ENCODE peak calls at places on chromosomes 3 and 15, in four cellular contexts. U, Z, J and Q are unnamed samples. For H3K4me1, the result is how much of the 10 kb centered on the place peaks cover.

GRCh38 chr15:51848811-51849210 is 19.4 kb downstream of the TMOD3 start:
- DNase-seq in U (no peak), Z (no peak), J (no peak), Q (no peak)

GRCh38 chr3:42165211-42165610 is 74.1 kb downstream of the TRAK1 start:
- DNase-seq in U (no peak), Z (no peak), J (no peak), Q (no peak)

GRCh38 chr3:13174011-13174802 is 101.0 kb upstream of the IQSEC1 start:
- DNase-seq in U (no peak), Z (peak), J (no peak), Q (no peak)

GRCh38 chr3:141056716-141057115 is 5.6 kb downstream of the SPSB4 start:
- DNase-seq in U (no peak), Z (no peak), J (no peak), Q (no peak)

GRCh38 chr3:142947799-142948575 is 15.5 kb downstream of the PAQR9 start:
- DNase-seq in U (no peak), Z (no peak), J (no peak), Q (no peak)

GRCh38 chr3:154316974-154317767 is 7.1 kb downstream of the DHX36 start:
- DNase-seq in U (no peak), Z (no peak), J (no peak), Q (no peak)

GRCh38 chr3:76470285-76470684 is 569.6 kb upstream of the ROBO2 start:
- DNase-seq in U (no peak), Z (no peak), J (no peak), Q (no peak)

GRCh38 chr3:12719541-12719940 is 39.5 kb downstream of the TMEM40 start:
- DNase-seq in U (no peak), Z (no peak), J (no peak), Q (no peak)

GRCh38 chr3:89107461-89108035 is at the start of gene EPHA3:
- DNase-seq in U (peak), Z (peak), J (peak), Q (peak)

GRCh38 chr3:31968927-31969418 is 12.1 kb downstream of the OSBPL10 start:
- DNase-seq in U (no peak), Z (no peak), J (no peak), Q (peak)

GRCh38 chr15:89463113-89463512 is 33.3 kb downstream of the RHCG start:
- DNase-seq in U (no peak), Z (peak), J (no peak), Q (no peak)

GRCh38 chr3:137930976-137931375 is 79.0 kb upstream of the CLDN18 start:
- DNase-seq in U (no peak), Z (no peak), J (no peak), Q (no peak)

GRCh38 chr3:183427206-183428139 is 946 bp downstream of the MCF2L2 start:
- DNase-seq in U (no peak), Z (no peak), J (peak), Q (no peak)

GRCh38 chr3:133610031-133610430 is 36.5 kb downstream of the CDV3 start:
- DNase-seq in U (no peak), Z (no peak), J (no peak), Q (no peak)

GRCh38 chr3:14467723-14468620 is 65.6 kb downstream of the SLC6A6 start:
- DNase-seq in U (peak), Z (no peak), J (peak), Q (peak)

GRCh38 chr15:99536422-99537033 is 29.3 kb upstream of the MEF2A start:
- DNase-seq in U (no peak), Z (peak), J (no peak), Q (no peak)

GRCh38 chr15:63997715-63998442 is 48.4 kb downstream of the DAPK2 start:
- DNase-seq in U (no peak), Z (no peak), J (no peak), Q (no peak)

GRCh38 chr3:73409405-73409804 is 215.3 kb downstream of the PDZRN3 start:
- DNase-seq in U (no peak), Z (no peak), J (no peak), Q (no peak)

GRCh38 chr3:196962930-196963259 is 5.7 kb downstream of the PIGZ start:
- DNase-seq in U (no peak), Z (no peak), J (no peak), Q (no peak)

GRCh38 chr3:111303760-111304159 is 232.1 kb downstream of the NECTIN3 start:
- DNase-seq in U (no peak), Z (no peak), J (no peak), Q (no peak)

GRCh38 chr15:39411102-39411989 is 169.5 kb upstream of the THBS1 start:
- DNase-seq in U (no peak), Z (no peak), J (no peak), Q (no peak)

GRCh38 chr3:150302246-150302645 is 105.9 kb upstream of the TSC22D2 start:
- DNase-seq in U (no peak), Z (no peak), J (no peak), Q (no peak)
- H3K27ac ChIP-seq in U (no peak), Z (no peak), J (no peak), Q (no peak)

GRCh38 chr3:100023595-100023994 is 90.7 kb downstream of the FILIP1L start:
- DNase-seq in U (no peak), Z (no peak), J (no peak), Q (no peak)
- H3K4me1 ChIP-seq in U (under half), Z (under half), J (under half), Q (under half)

GRCh38 chr15:84788500-84788899 is 28.7 kb upstream of the ALPK3 start:
- DNase-seq in U (no peak), Z (no peak), J (no peak), Q (no peak)

GRCh38 chr15:84783493-84784251 is 33.5 kb upstream of the ALPK3 start:
- DNase-seq in U (no peak), Z (no peak), J (peak), Q (no peak)

GRCh38 chr15:84782346-84782745 is 34.0 kb downstream of the ZNF592 start:
- DNase-seq in U (no peak), Z (no peak), J (no peak), Q (no peak)

GRCh38 chr15:84784262-84784661 is 32.9 kb upstream of the ALPK3 start:
- DNase-seq in U (no peak), Z (no peak), J (no peak), Q (no peak)

DNA sequence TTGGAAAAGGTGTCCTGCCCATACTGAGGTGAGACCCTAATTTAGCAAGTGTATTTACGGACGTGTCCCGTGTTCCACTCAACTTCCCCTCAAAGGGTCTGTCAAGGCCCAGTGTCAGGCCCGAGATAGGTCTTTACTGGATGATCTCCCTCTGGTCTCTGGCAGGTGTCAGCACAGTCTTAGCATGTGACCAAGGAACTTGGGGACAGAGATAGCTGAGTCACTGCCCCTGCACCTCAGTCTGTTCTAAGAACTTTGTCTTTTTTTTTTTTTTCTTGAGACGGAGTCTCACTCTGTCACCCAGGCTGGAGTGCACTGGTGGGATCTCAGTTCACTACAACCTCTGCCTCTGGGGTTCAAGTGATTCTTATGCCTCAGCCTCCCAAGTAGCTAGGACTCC is 32.1 kb upstream of the ALPK3 start:
- DNase-seq in U (no peak), Z (no peak), J (no peak), Q (no peak)
- H3K27ac ChIP-seq in U (no peak), Z (no peak), J (no peak), Q (no peak)

GRCh38 chr3:171416061-171416460 is 44.1 kb downstream of the TNIK start:
- DNase-seq in U (no peak), Z (no peak), J (no peak), Q (no peak)
- H3K4me1 ChIP-seq in U (under half), Z (under half), J (under half), Q (under half)

GRCh38 chr3:188053710-188054379 is 100.1 kb upstream of the LPP start:
- DNase-seq in U (no peak), Z (no peak), J (no peak), Q (no peak)

GRCh38 chr3:188051801-188052228 is 102.1 kb upstream of the LPP start:
- DNase-seq in U (peak), Z (peak), J (peak), Q (peak)

GRCh38 chr3:188049890-188050530 is 103.9 kb upstream of the LPP start:
- DNase-seq in U (no peak), Z (no peak), J (no peak), Q (no peak)

GRCh38 chr3:188052966-188053340 is 101.0 kb upstream of the LPP start:
- DNase-seq in U (no peak), Z (no peak), J (no peak), Q (no peak)

DNA sequence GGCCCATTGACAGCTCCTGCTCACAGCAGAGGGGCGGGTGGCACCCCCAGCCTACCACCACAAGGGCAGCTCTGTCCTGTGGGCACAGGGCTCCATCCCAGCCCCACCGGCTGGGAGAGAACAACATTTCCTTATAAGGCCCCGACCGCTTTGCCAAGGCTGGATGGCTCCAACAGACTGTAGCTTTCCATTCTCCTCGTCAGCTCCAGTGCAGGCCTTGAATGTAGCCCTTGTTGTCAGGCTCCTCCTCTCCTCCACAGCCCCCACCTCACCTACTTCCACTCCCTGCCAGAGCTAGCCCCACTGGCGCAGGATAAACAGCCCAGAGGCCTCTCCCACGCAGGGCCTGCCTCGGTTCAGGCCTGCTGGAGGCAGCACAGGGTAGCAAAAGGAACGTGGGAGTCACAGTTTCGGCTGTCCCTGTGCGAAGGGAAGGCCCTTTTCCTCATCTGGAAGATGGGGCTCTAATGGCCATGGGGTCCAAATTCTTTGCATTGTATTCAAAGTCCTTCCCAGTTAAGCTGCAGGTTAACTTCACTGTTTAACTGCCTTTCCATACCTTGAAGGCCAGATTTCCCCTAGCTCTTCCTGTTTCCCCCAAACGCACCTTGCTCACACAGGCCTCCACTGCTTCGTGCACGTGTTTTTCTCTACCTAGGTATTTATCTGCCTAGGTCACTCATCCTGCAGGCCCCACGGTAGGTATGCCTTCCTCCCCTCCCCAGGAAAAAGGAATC is 101.6 kb upstream of the LPP start:
- DNase-seq in U (peak), Z (peak), J (peak), Q (peak)
- H3K27ac ChIP-seq in U (peak), Z (peak), J (peak), Q (peak)

DNA sequence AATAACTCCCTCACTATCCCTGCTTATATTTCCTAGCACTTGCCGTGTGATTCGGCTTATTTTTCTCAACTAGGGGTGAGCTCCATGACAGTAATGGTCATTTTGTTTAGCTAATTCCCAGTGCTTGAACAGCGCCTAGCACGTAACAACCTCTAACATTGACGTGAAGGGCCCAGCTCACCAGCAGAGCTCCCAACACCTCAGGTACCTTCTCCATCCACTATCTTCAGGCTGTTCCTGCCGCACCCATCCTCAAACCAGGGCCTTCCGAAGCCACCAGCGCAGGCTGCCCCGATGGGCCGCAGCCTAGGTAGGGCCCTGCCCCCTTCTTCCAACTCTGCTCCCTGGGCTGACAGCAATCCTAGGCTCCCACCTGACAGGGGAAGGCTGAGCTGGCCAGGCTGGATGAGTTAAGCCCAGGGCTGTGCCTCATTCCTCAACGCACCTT is 751 bp upstream of the RPS17 start:
- DNase-seq in U (peak), Z (peak), J (peak), Q (peak)
- H3K4me1 ChIP-seq in U (under half), Z (under half), J (under half), Q (under half)

GRCh38 chr15:62453356-62453755 is 288.3 kb upstream of the C2CD4B start:
- DNase-seq in U (no peak), Z (no peak), J (no peak), Q (no peak)

GRCh38 chr15:62455441-62455921 is 290.4 kb upstream of the C2CD4B start:
- DNase-seq in U (no peak), Z (no peak), J (no peak), Q (no peak)

GRCh38 chr15:62456011-62456920 is 291.2 kb upstream of the C2CD4B start:
- DNase-seq in U (no peak), Z (no peak), J (no peak), Q (no peak)

GRCh38 chr15:62453979-62454378 is 288.9 kb upstream of the C2CD4B start:
- DNase-seq in U (no peak), Z (no peak), J (no peak), Q (no peak)

DNA sequence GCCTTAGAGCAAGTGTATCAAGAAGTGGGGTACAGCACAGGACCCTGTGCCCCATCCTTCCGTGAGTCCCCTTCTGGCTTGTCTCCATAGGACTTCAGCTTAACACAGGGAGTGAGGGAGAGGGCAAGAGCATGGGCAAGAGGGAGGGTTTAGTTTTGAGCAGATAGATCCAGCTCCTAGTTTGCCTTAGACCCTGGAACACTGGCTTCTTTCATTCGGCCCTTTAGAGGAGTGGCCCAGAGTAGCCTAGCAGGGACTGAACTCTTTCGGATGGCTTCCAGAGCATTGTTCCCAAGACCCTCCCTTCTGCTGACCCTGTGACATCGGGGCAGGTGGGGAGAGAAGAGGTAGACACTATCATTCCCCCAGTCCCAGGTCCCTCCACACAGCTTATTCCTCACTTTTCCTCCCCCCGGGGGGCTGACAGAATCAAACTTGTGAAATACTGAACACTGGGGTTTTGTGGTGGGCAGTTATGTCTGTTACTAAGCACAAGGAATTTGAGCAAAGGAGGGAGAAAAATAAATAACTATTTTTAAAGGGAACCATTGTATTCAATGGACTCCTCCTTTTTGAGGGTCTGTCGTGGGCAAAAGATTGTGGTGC is 289.6 kb upstream of the C2CD4B start:
- DNase-seq in U (no peak), Z (no peak), J (no peak), Q (no peak)
- H3K27ac ChIP-seq in U (no peak), Z (peak), J (no peak), Q (no peak)

DNA sequence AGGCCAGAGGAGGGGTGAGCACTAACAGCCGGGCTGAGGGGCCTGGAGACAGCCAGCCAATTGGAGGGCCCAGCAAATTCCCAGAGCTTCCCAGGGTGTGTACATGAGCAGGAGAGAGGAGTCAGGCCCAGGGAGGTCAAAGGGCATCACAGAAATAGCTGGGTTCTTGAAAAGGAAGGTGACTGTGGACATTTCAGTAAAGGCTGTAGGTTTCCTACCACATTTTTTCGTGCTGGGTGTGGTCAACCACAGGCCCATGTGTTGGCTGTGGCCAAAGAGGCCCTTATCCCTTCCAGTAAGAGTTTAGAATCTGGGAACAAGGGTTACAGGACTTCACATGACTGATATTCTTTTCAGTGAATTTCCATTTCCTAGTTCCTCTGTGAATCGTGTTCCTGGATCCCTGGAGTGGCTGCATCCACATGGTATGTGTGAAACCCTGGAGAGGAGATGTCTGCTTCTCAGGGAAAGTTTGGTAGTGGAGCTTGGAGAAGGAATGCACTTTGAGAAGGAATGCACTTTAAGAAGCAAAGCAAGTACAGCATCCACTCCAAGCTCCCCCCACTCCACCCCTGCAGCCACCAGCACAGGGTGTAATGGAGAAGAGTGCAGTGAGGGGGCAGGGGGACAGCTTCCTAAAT is 73.2 kb upstream of the HEG1 start:
- DNase-seq in U (no peak), Z (no peak), J (no peak), Q (no peak)
- H3K4me1 ChIP-seq in U (under half), Z (under half), J (under half), Q (under half)

GRCh38 chr3:47103619-47104018 is 60.3 kb downstream of the SETD2 start:
- DNase-seq in U (no peak), Z (no peak), J (no peak), Q (no peak)
- H3K27ac ChIP-seq in U (no peak), Z (no peak), J (no peak), Q (no peak)

GRCh38 chr3:66392966-66393485 is 107.8 kb downstream of the LRIG1 start:
- DNase-seq in U (no peak), Z (no peak), J (no peak), Q (no peak)
- H3K4me1 ChIP-seq in U (under half), Z (under half), J (under half), Q (under half)